ENCODE peak calls at places on chromosomes 13 and 19, in nine cellular contexts. M is GM12892, S is ovary, G is IMR-90, F is tibial nerve, V is Peyer's patch, C is HCT116, O is spleen, E is stomach. Z is an unnamed sample.

GRCh38 chr13:97189943-97190342 is 32.2 kb upstream of the MBNL2 start:
- DNase-seq in M (no peak), S (no peak), G (no peak), F (no peak), V (no peak), C (no peak), O (no peak), E (no peak), Z (no peak)

GRCh38 chr19:10654610-10655456 is 687 bp downstream of the ILF3 start:
- DNase-seq in M (peak; percentile 85), S (peak; percentile 65), G (no peak), F (no peak), V (peak; percentile 43), C (no peak), O (peak; percentile 92), E (peak; percentile 35), Z (peak; percentile 65)

GRCh38 chr19:397941-398706 is 10.8 kb downstream of the C2CD4C start:
- DNase-seq in M (no peak), S (no peak), G (no peak), F (no peak), V (no peak), C (no peak), O (no peak), E (no peak), Z (no peak)

GRCh38 chr13:112880976-112881540 is 88.0 kb upstream of the MCF2L start:
- DNase-seq in M (no peak), S (no peak), G (no peak), F (no peak), V (no peak), C (no peak), O (peak; percentile 64), E (no peak), Z (no peak)

GRCh38 chr13:94419304-94419943 is 60.1 kb downstream of the DCT start:
- DNase-seq in M (no peak), S (no peak), G (peak; percentile 86), F (no peak), V (no peak), C (no peak), O (no peak), E (no peak), Z (peak; percentile 13)

GRCh38 chr13:20711301-20712044 is 8.0 kb downstream of the IL17D start:
- DNase-seq in M (no peak), S (no peak), G (no peak), F (no peak), V (no peak), C (no peak), O (no peak), E (no peak), Z (no peak)

GRCh38 chr13:40792284-40793051 is 3.1 kb downstream of the SLC25A15 start:
- DNase-seq in M (no peak), S (no peak), G (no peak), F (no peak), V (no peak), C (no peak), O (no peak), E (no peak), Z (no peak)

GRCh38 chr19:53432088-53432661 is 391 bp downstream of the ZNF761 start:
- DNase-seq in M (no peak), S (peak; percentile 33), G (peak; percentile 13), F (no peak), V (peak; percentile 18), C (no peak), O (peak; percentile 83), E (peak; percentile 27), Z (no peak)

GRCh38 chr19:46731007-46731501 is 14.1 kb upstream of the PRKD2 start:
- DNase-seq in M (no peak), S (no peak), G (peak; percentile 94), F (no peak), V (no peak), C (no peak), O (peak; percentile 90), E (peak; percentile 46), Z (peak; percentile 89)

GRCh38 chr13:109715902-109716301 is 70.5 kb downstream of the IRS2 start:
- DNase-seq in M (no peak), S (no peak), G (peak; percentile 5), F (peak; percentile 53), V (no peak), C (no peak), O (no peak), E (no peak), Z (no peak)

GRCh38 chr13:34901577-34901976 is 40.5 kb upstream of the NBEA start:
- DNase-seq in M (no peak), S (no peak), G (no peak), F (no peak), V (no peak), C (no peak), O (no peak), E (no peak), Z (no peak)

GRCh38 chr19:47670736-47671135 is 42.5 kb upstream of the EHD2 start:
- DNase-seq in M (no peak), S (no peak), G (no peak), F (no peak), V (no peak), C (no peak), O (no peak), E (no peak), Z (no peak)

GRCh38 chr19:42216653-42217521 is 590 bp downstream of the DEDD2 start:
- DNase-seq in M (no peak), S (peak; percentile 61), G (peak; percentile 16), F (no peak), V (peak; percentile 25), C (no peak), O (peak; percentile 92), E (peak; percentile 51), Z (no peak)

GRCh38 chr19:55149078-55150003 is at the start of gene TNNT1:
- DNase-seq in M (no peak), S (no peak), G (no peak), F (no peak), V (no peak), C (no peak), O (no peak), E (no peak), Z (peak; percentile 75)

GRCh38 chr13:89755729-89756492 is 1591.6 kb upstream of the MIR17HG start:
- DNase-seq in M (no peak), S (no peak), G (no peak), F (no peak), V (no peak), C (no peak), O (no peak), E (no peak), Z (no peak)

GRCh38 chr19:1122972-1123363 is 19.2 kb downstream of the GPX4 start:
- DNase-seq in M (peak; percentile 93), S (peak; percentile 52), G (peak; percentile 56), F (no peak), V (peak; percentile 53), C (peak; percentile 55), O (peak; percentile 90), E (peak; percentile 80), Z (peak; percentile 92)

GRCh38 chr13:29282096-29282495 is 313.4 kb downstream of the SLC7A1 start:
- DNase-seq in M (no peak), S (no peak), G (no peak), F (no peak), V (no peak), C (no peak), O (no peak), E (no peak), Z (no peak)
- TF ChIP-seq POLR2A in M (no peak), S (no peak), G (no peak), F (no peak), V (no peak), C (no peak), O (no peak), E (no peak), Z (no peak)

GRCh38 chr13:77329133-77330008 is 2.5 kb upstream of the MYCBP2 start:
- DNase-seq in M (peak; percentile 61), S (peak; percentile 77), G (peak; percentile 96), F (peak; percentile 88), V (peak; percentile 95), C (peak; percentile 95), O (peak; percentile 97), E (peak; percentile 83), Z (peak; percentile 80)
- TF ChIP-seq POLR2A in M (peak; percentile 86), S (peak; percentile 46), G (no peak), F (peak; percentile 73), V (peak; percentile 66), C (peak; percentile 79), O (no peak), E (no peak), Z (peak; percentile 54)

GRCh38 chr19:16659832-16660708 is at the start of gene SMIM7:
- DNase-seq in M (peak; percentile 95), S (peak; percentile 99), G (peak; percentile 98), F (peak; percentile 96), V (peak; percentile 97), C (peak; percentile 98), O (peak; percentile 99), E (peak; percentile 99), Z (peak; percentile 97)
- TF ChIP-seq POLR2A in M (peak; percentile 93), S (peak; percentile 88), G (peak; percentile 80), F (peak; percentile 72), V (peak; percentile 86), C (peak; percentile 59), O (peak; percentile 39), E (peak; percentile 73), Z (peak; percentile 63)

GRCh38 chr13:27599096-27599495 is 21.2 kb downstream of the LNX2 start:
- DNase-seq in M (no peak), S (no peak), G (no peak), F (no peak), V (no peak), C (no peak), O (no peak), E (no peak), Z (no peak)

GRCh38 chr13:27592865-27593264 is 27.5 kb downstream of the LNX2 start:
- DNase-seq in M (no peak), S (no peak), G (no peak), F (no peak), V (no peak), C (no peak), O (no peak), E (no peak), Z (no peak)

GRCh38 chr13:27593267-27593666 is 27.1 kb downstream of the LNX2 start:
- DNase-seq in M (no peak), S (no peak), G (no peak), F (no peak), V (no peak), C (no peak), O (no peak), E (no peak), Z (no peak)

GRCh38 chr13:27599845-27600553 is 20.3 kb downstream of the LNX2 start:
- DNase-seq in M (no peak), S (no peak), G (peak; percentile 67), F (no peak), V (no peak), C (peak; percentile 34), O (no peak), E (peak; percentile 34), Z (no peak)

DNA sequence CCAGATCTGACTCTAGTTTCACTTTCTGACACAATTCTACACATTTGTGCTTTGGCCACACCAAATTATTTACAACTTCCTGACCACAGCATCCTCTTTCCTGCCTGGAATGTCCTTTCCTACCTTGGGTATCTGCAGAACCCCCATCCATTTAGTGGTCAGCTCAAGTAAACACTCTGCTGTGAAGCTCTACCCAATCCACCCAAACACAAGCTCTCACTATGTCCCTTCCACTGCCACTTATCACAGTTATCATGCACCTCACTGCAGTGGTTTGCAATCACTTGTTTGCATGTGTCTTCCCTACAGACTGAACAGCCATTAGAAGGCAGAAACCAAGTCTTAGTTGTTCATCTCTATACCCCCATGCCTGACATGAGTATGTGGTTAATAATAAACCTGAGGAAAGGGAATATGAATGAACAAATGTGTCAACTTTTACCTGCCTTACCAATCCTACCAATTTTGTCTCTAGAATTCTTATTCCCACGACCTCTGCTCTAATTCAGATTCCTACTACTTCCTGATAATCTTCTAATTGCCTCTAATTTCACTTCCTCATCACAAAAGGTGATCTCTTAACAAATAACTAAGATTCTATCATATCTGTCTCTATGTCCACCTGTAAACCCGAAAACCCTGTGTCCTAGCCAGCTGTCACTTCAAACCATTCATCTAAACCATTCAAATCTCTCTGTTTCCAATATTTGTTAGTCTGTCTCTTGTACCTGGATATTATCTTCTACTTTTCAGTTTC is 25.1 kb downstream of the LNX2 start:
- DNase-seq in M (no peak), S (no peak), G (no peak), F (no peak), V (no peak), C (no peak), O (no peak), E (no peak), Z (no peak)
- TF ChIP-seq POLR2A in M (no peak), S (no peak), G (no peak), F (no peak), V (no peak), C (no peak), O (no peak), E (no peak), Z (no peak)